ENCODE peak calls at places on chromosomes 3 and 15, in seven cellular contexts. W, B, J, E, Z, M and I are unnamed samples.
A peak's percentile ranks its signal among the peaks of the same experiment; 100 is the strongest.

GRCh38 chr15:46088486-46089437 is 453.9 kb downstream of the SQOR start:
- DNase-seq in W (no peak), B (no peak), J (no peak), E (no peak), Z (no peak), M (no peak), I (no peak)

GRCh38 chr15:64803526-64803925 is 21.9 kb downstream of the PIF1 start:
- DNase-seq in W (no peak), B (no peak), J (no peak), E (no peak), Z (no peak), M (no peak), I (no peak)

GRCh38 chr15:77059761-77060345 is 11.1 kb downstream of the TSPAN3 start:
- DNase-seq in W (no peak), B (no peak), J (no peak), E (no peak), Z (no peak), M (no peak), I (no peak)

GRCh38 chr3:129398803-129399144 is 29.7 kb downstream of the EFCAB12 start:
- DNase-seq in W (no peak), B (no peak), J (no peak), E (peak; percentile 52), Z (no peak), M (no peak), I (no peak)

GRCh38 chr15:71011503-71012155 is 103.6 kb upstream of the THSD4 start:
- DNase-seq in W (no peak), B (peak; percentile 14), J (peak; percentile 46), E (no peak), Z (no peak), M (peak; percentile 86), I (peak; percentile 35)

GRCh38 chr3:141112686-141113255 is 61.6 kb downstream of the SPSB4 start:
- DNase-seq in W (no peak), B (no peak), J (no peak), E (no peak), Z (no peak), M (no peak), I (no peak)

GRCh38 chr15:45522179-45522930 is at the start of gene SLC30A4:
- DNase-seq in W (peak; percentile 69), B (peak; percentile 36), J (peak; percentile 82), E (peak; percentile 79), Z (peak; percentile 36), M (peak; percentile 51), I (peak; percentile 4)

GRCh38 chr3:150547045-150547753 is 612 bp downstream of the EIF2A start:
- DNase-seq in W (no peak), B (no peak), J (no peak), E (no peak), Z (no peak), M (peak; percentile 46), I (no peak)

GRCh38 chr15:78174398-78174797 is 25.2 kb downstream of the IDH3A start:
- DNase-seq in W (no peak), B (no peak), J (no peak), E (no peak), Z (no peak), M (no peak), I (no peak)

GRCh38 chr3:108951802-108952474 is 1.7 kb downstream of the GUCA1C start:
- DNase-seq in W (no peak), B (no peak), J (no peak), E (no peak), Z (no peak), M (no peak), I (no peak)

GRCh38 chr3:187743195-187744141 is 1.8 kb downstream of the BCL6 start:
- DNase-seq in W (peak; percentile 62), B (no peak), J (peak; percentile 64), E (peak; percentile 61), Z (peak; percentile 16), M (peak; percentile 64), I (no peak)

GRCh38 chr3:16319307-16319706 is 54.3 kb downstream of the OXNAD1 start:
- DNase-seq in W (no peak), B (peak; percentile 59), J (no peak), E (no peak), Z (peak; percentile 62), M (no peak), I (no peak)

GRCh38 chr3:97817965-97818364 is 3.8 kb upstream of the CRYBG3 start:
- DNase-seq in W (no peak), B (no peak), J (no peak), E (no peak), Z (no peak), M (no peak), I (no peak)

GRCh38 chr15:89958107-89958805 is 42.9 kb upstream of the ZNF710 start:
- DNase-seq in W (no peak), B (no peak), J (peak; percentile 73), E (no peak), Z (no peak), M (no peak), I (no peak)

GRCh38 chr3:114624047-114624445 is 330.2 kb downstream of the TIGIT start:
- DNase-seq in W (no peak), B (no peak), J (no peak), E (no peak), Z (no peak), M (peak; percentile 69), I (peak; percentile 36)

GRCh38 chr15:67082007-67082536 is 16.7 kb downstream of the SMAD3 start:
- DNase-seq in W (no peak), B (peak; percentile 67), J (no peak), E (no peak), Z (no peak), M (no peak), I (no peak)

GRCh38 chr3:29764059-29764458 is 483.2 kb downstream of the RBMS3 start:
- DNase-seq in W (no peak), B (no peak), J (no peak), E (no peak), Z (no peak), M (peak; percentile 89), I (peak; percentile 79)

GRCh38 chr3:46417841-46418611 is 11.0 kb downstream of the CCRL2 start:
- DNase-seq in W (no peak), B (no peak), J (no peak), E (no peak), Z (no peak), M (no peak), I (no peak)

GRCh38 chr15:97652700-97653167 is 307.8 kb upstream of the ARRDC4 start:
- DNase-seq in W (no peak), B (no peak), J (no peak), E (peak; percentile 75), Z (no peak), M (no peak), I (no peak)

GRCh38 chr3:52428151-52429005 is 16.5 kb downstream of the SEMA3G start:
- DNase-seq in W (peak; percentile 75), B (no peak), J (peak; percentile 70), E (no peak), Z (no peak), M (peak; percentile 91), I (peak; percentile 81)